ENCODE peak calls at places on chromosomes 5 and 9, in six cellular contexts. D is breast epithelium, I is A549, N is foreskin fibroblast, G is GM12865, R is cardiac fibroblast. L is an unnamed sample.

GRCh38 chr5:167207081-167207480 is 1084.4 kb upstream of the WWC1 start:
- DNase-seq in D (no peak), I (no peak), N (peak), G (no peak), R (peak), L (no peak)

GRCh38 chr9:119398350-119398749 is 29.1 kb upstream of the BRINP1 start:
- DNase-seq in D (no peak), I (no peak), N (no peak), G (no peak), R (no peak), L (no peak)

GRCh38 chr9:123550797-123551196 is 194.8 kb downstream of the CRB2 start:
- DNase-seq in D (no peak), I (no peak), N (no peak), G (no peak), R (no peak), L (no peak)

GRCh38 chr9:114315723-114316363 is 7.1 kb upstream of the ORM1 start:
- DNase-seq in D (no peak), I (no peak), N (no peak), G (no peak), R (no peak), L (no peak)

GRCh38 chr5:27311544-27311943 is 273.2 kb upstream of the CDH9 start:
- DNase-seq in D (no peak), I (no peak), N (no peak), G (no peak), R (peak), L (peak)

GRCh38 chr5:64838803-64839202 is 70.1 kb downstream of the CWC27 start:
- DNase-seq in D (no peak), I (no peak), N (no peak), G (no peak), R (peak), L (no peak)

GRCh38 chr9:133370680-133371079 is 5.2 kb downstream of the SURF4 start:
- DNase-seq in D (no peak), I (no peak), N (no peak), G (no peak), R (no peak), L (no peak)

GRCh38 chr9:10238087-10238486 is 374.7 kb downstream of the PTPRD start:
- DNase-seq in D (no peak), I (no peak), N (no peak), G (no peak), R (no peak), L (peak)

GRCh38 chr5:169893586-169893985 is 86.7 kb downstream of the INSYN2B start:
- DNase-seq in D (no peak), I (no peak), N (no peak), G (no peak), R (peak), L (no peak)

GRCh38 chr5:76342474-76342873 is 60.6 kb upstream of the IQGAP2 start:
- DNase-seq in D (no peak), I (no peak), N (no peak), G (no peak), R (no peak), L (no peak)

GRCh38 chr5:133735346-133735745 is 123.0 kb upstream of the FSTL4 start:
- DNase-seq in D (no peak), I (no peak), N (peak), G (no peak), R (peak), L (peak)

GRCh38 chr5:3546028-3546427 is 49.6 kb upstream of the IRX1 start:
- DNase-seq in D (no peak), I (no peak), N (no peak), G (no peak), R (no peak), L (no peak)

GRCh38 chr5:175393922-175394321 is 50.1 kb downstream of the DRD1 start:
- DNase-seq in D (no peak), I (no peak), N (no peak), G (no peak), R (no peak), L (no peak)

GRCh38 chr9:95268681-95269080 is 48.8 kb downstream of the FANCC start:
- DNase-seq in D (no peak), I (peak), N (peak), G (peak), R (peak), L (peak)

GRCh38 chr5:96279796-96280542 is 153.1 kb downstream of the PCSK1 start:
- DNase-seq in D (no peak), I (peak), N (peak), G (peak), R (peak), L (no peak)

GRCh38 chr5:2492476-2492875 is 259.0 kb downstream of the IRX2 start:
- DNase-seq in D (no peak), I (no peak), N (no peak), G (no peak), R (no peak), L (no peak)

GRCh38 chr5:171721469-171721868 is 64.1 kb upstream of the SMIM23 start:
- DNase-seq in D (no peak), I (no peak), N (no peak), G (no peak), R (no peak), L (no peak)

GRCh38 chr5:35129921-35130485 is 82.3 kb upstream of the AGXT2 start:
- DNase-seq in D (no peak), I (no peak), N (peak), G (peak), R (peak), L (peak)

GRCh38 chr5:91690921-91691320 is 307.8 kb upstream of the ARRDC3 start:
- DNase-seq in D (no peak), I (no peak), N (peak), G (no peak), R (peak), L (peak)

GRCh38 chr5:136525546-136525945 is 160.2 kb upstream of the TRPC7 start:
- DNase-seq in D (no peak), I (no peak), N (no peak), G (no peak), R (no peak), L (no peak)

GRCh38 chr9:26158631-26159150 is 480.4 kb upstream of the TUSC1 start:
- DNase-seq in D (no peak), I (no peak), N (no peak), G (no peak), R (no peak), L (no peak)

GRCh38 chr5:149740866-149741459 is 10.9 kb downstream of the PPARGC1B start:
- DNase-seq in D (no peak), I (no peak), N (no peak), G (no peak), R (no peak), L (no peak)

GRCh38 chr5:126438871-126439270 is 15.7 kb downstream of the GRAMD2B start:
- DNase-seq in D (no peak), I (no peak), N (peak), G (no peak), R (no peak), L (no peak)

GRCh38 chr5:39001683-39002082 is 72.5 kb downstream of the RICTOR start:
- DNase-seq in D (no peak), I (no peak), N (no peak), G (no peak), R (no peak), L (no peak)

GRCh38 chr5:73998496-73998895 is 372.5 kb downstream of the ARHGEF28 start:
- DNase-seq in D (no peak), I (no peak), N (no peak), G (no peak), R (peak), L (peak)

GRCh38 chr5:151906246-151906645 is 18.4 kb downstream of the GLRA1 start:
- DNase-seq in D (no peak), I (no peak), N (no peak), G (no peak), R (no peak), L (peak)

GRCh38 chr5:138024117-138024516 is 8.8 kb downstream of the FAM13B start:
- DNase-seq in D (no peak), I (no peak), N (peak), G (no peak), R (no peak), L (peak)

GRCh38 chr9:127877566-127877998 is at the start of gene AK1:
- DNase-seq in D (peak), I (no peak), N (peak), G (no peak), R (peak), L (peak)

GRCh38 chr5:67045816-67046740 is 150.5 kb downstream of the CD180 start:
- DNase-seq in D (no peak), I (no peak), N (no peak), G (no peak), R (no peak), L (peak)

GRCh38 chr5:142600611-142601360 is 85.1 kb downstream of the FGF1 start:
- DNase-seq in D (no peak), I (no peak), N (peak), G (no peak), R (peak), L (peak)
- H3K4me3 ChIP-seq in D (peak), I (peak), N (peak), G (no peak), R (peak), L (peak)

DNA sequence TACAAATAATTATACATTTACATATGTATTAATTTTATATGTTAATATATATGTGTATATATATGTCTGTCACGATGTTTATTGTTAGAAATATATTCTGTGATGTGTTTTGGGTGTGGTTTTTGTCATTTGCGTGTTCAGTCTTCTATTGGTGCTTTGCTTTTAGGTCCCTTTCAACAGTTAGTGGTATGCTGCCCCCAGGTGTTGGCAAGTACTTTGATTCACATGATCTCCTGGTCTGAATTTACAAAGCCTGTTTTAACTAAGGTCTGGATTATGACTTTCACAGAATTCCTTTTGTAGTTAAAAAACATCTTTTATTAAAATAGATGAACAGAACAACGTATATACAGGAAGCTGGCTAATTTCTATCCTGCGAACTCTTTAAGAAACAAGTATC is 271.5 kb downstream of the CCDC171 start:
- DNase-seq in D (no peak), I (no peak), N (peak), G (no peak), R (peak), L (peak)
- TF ChIP-seq CTCF in D (no peak), I (no peak), N (no peak), G (no peak), R (no peak), L (peak)

GRCh38 chr5:68287631-68287975 is 72.0 kb downstream of the PIK3R1 start:
- DNase-seq in D (no peak), I (no peak), N (no peak), G (no peak), R (no peak), L (no peak)
- H3K4me3 ChIP-seq in D (peak), I (no peak), N (peak), G (peak), R (peak), L (peak)

DNA sequence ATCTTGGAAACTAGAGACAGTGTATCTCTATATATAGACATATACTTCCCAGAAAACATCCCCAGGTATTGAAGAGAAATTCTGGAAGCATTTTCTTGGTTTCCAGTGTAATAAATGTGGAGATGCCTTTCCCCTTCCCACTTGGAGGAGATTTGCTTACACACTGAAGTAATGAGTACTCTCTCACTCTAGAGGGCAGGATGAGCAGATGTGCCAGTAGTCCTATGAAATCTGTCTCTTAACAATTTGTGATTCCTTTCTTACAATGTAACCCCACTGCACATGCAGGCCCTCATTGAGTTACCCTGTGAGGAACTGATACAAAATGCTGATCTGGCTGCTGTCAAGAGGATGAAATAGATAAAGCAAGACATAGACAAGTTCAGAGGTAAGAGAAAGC is 567.2 kb downstream of the SLCO4C1 start:
- DNase-seq in D (no peak), I (no peak), N (no peak), G (peak), R (no peak), L (peak)
- TF ChIP-seq CTCF in D (no peak), I (no peak), N (no peak), G (no peak), R (no peak), L (peak)

DNA sequence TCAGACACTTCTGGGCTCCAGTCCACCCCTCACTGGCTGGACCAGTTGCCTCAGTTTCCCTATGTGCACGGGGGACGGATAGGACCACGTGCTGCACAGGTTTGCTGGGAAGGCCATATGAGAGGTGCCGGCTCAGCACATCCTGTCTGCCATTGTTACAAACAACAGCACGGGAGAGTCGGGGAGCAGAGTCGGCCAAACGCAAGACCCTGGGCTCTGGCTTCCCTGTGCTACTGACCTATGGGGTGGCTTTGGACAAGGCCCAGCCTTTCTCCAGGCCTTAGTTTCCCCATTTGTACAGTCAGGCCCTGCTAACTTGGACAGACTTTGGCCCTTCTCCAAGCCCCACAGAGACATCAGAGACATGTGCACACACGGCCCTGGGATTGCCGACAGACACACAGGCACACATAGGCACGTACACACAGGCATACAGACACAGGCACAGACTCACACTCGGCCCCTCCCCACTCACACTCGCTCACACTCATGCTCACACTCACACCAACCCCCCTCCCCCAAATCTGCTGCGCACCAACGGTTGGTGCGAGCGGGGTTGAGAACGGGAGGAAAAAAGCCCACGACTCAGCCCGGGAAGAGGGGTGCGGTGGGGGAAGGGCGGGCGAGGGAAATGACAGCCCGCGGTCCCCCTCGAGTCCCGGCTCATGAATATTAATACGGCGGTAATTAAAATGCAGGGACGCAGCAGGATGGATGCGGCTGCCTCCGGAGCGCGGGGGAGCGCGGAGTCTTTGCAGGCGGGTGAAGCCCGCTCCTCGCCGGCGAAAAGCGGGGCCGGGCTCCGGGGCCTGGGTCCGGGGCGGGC is 133.0 kb downstream of the C9orf50 start:
- DNase-seq in D (no peak), I (no peak), N (peak), G (no peak), R (peak), L (peak)
- H3K4me3 ChIP-seq in D (peak), I (peak), N (peak), G (peak), R (peak), L (peak)